ENCODE peak calls at places on chromosome 16, in five cellular contexts. H is HCT116, V is H1, M is GM12878, A is HepG2. T is an unnamed sample.

GRCh38 chr16:9235837-9236236 is 144.4 kb downstream of the HAPSTR1 start:
- DNase-seq in H (no peak), V (no peak), M (no peak), A (no peak), T (no peak)

GRCh38 chr16:9364721-9365693 is 273.6 kb downstream of the HAPSTR1 start:
- DNase-seq in H (no peak), V (peak), M (no peak), A (peak), T (no peak)

GRCh38 chr16:52929478-52929877 is 123.2 kb downstream of the CHD9NB start:
- DNase-seq in H (no peak), V (no peak), M (no peak), A (no peak), T (no peak)

GRCh38 chr16:50616883-50617629 is 64.1 kb downstream of the SNX20 start:
- DNase-seq in H (no peak), V (no peak), M (no peak), A (peak), T (no peak)

GRCh38 chr16:73031155-73031866 is 16.6 kb downstream of the ZFHX3 start:
- DNase-seq in H (no peak), V (no peak), M (no peak), A (no peak), T (no peak)

GRCh38 chr16:50878966-50879615 is 137.2 kb downstream of the CYLD start:
- DNase-seq in H (no peak), V (peak), M (no peak), A (no peak), T (no peak)

GRCh38 chr16:85699628-85700027 is 10.9 kb upstream of the GINS2 start:
- DNase-seq in H (no peak), V (no peak), M (no peak), A (no peak), T (no peak)

GRCh38 chr16:397736-398332 is 835 bp downstream of the NME4 start:
- DNase-seq in H (peak), V (peak), M (no peak), A (peak), T (no peak)

GRCh38 chr16:57347858-57348257 is 10.7 kb upstream of the CCL22 start:
- DNase-seq in H (no peak), V (no peak), M (no peak), A (no peak), T (no peak)

GRCh38 chr16:430904-431303 is 5.5 kb downstream of the RAB11FIP3 start:
- DNase-seq in H (no peak), V (no peak), M (no peak), A (no peak), T (no peak)

GRCh38 chr16:83810906-83811305 is 3.1 kb downstream of the HSBP1 start:
- DNase-seq in H (no peak), V (no peak), M (no peak), A (no peak), T (no peak)

GRCh38 chr16:71645450-71645849 is 19.5 kb downstream of the MARVELD3 start:
- DNase-seq in H (no peak), V (no peak), M (no peak), A (peak), T (no peak)

GRCh38 chr16:55116165-55116894 is 185.7 kb downstream of the IRX5 start:
- DNase-seq in H (no peak), V (no peak), M (no peak), A (no peak), T (no peak)

GRCh38 chr16:49461517-49461951 is 87.9 kb downstream of the C16orf78 start:
- DNase-seq in H (no peak), V (peak), M (no peak), A (no peak), T (no peak)

GRCh38 chr16:17309510-17309909 is 161.2 kb downstream of the XYLT1 start:
- DNase-seq in H (no peak), V (no peak), M (no peak), A (no peak), T (no peak)

GRCh38 chr16:11583171-11583570 is 3.5 kb downstream of the LITAF start:
- DNase-seq in H (no peak), V (no peak), M (no peak), A (no peak), T (no peak)
- TF ChIP-seq ZNF274 in H (no peak), V (no peak), M (no peak), A (no peak), T (no peak)

DNA sequence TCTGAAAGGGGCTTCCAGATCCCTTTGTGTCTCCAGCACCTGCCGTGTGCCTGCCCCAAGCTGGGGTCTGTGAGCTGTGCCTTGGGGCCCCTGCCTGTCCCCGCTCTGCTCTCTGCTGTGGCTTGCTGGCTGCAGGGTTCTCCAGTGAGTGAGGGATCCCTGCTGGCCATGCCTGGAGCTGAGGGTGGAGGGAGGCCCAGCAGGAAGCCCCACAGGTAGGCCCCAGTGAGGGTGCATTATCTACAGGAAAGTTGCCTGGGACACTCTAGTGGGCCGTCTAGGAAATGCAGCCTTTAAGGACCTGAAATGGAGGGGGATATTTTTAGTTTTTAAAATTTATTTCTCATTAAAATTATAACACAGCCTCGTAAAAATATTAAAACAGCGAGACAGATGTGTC is 50.9 kb downstream of the JPH3 start:
- DNase-seq in H (peak), V (no peak), M (no peak), A (peak), T (no peak)
- TF ChIP-seq ZNF274 in H (no peak), V (no peak), M (no peak), A (no peak), T (no peak)

GRCh38 chr16:69345923-69346322 is 5.7 kb downstream of the TMED6 start:
- DNase-seq in H (no peak), V (no peak), M (peak), A (no peak), T (no peak)
- TF ChIP-seq ZNF274 in H (no peak), V (no peak), M (no peak), A (no peak), T (no peak)

DNA sequence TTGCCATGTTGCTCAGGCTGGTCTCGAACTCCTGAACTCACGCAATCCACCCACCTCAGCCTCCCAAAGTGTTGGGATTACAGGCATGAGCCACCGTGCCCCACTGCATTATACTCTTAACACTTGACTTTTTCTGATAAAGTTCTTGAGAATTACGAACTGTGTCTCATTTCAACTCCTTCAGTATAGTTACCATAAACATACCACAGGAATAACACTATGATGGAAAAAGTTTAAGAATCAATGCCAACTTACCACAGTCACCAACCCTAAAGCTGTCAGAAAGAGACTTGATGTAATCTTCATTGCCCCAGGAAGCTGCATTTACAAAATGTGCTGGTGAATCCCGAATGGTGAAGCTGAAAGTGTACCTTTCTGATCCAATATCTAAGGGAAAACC is 10.2 kb downstream of the MEIOB start:
- DNase-seq in H (no peak), V (no peak), M (no peak), A (no peak), T (no peak)
- TF ChIP-seq ZNF274 in H (no peak), V (no peak), M (no peak), A (no peak), T (no peak)

DNA sequence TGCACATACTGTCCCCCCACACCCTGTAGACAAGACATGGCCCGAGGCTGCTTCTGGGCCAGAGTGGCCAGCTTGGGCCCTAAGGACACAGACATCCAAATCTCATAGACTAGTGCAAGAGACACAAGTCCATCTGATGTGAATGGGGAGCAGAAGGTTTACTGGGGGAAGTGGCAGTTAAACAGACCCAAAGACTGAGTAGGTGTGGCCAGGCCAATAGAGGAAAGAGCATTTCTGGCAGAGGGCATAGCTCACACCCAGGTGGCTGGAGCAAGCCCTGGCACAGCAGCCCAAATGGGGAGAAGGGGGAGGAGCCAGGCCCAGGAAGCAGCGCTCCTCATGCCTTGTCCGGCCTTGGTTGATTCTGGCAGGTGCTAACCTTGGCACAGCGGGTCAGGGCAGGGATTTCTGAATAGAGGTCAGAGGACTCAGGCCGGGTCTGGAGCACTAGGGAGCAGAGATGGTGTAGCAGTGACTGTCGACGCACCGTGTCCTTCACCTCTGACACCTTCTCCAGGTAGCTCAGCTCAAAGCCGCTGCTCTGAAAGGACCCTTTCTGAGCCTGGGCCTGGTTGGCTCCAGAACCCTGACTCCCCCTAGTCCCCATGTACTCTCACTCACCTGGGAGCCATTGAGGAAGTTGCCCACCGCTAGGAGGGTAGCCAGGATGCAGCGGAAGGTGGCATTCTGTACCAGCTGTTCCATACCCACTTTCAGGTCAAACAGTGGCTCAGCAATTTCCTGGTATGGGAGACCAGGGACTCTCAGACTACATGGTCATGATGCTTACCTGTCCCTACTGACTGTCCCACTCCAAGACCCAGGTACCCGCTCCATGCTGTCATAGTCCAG is 4.1 kb downstream of the TMEM208 start:
- DNase-seq in H (no peak), V (no peak), M (no peak), A (no peak), T (no peak)
- TF ChIP-seq ZNF274 in H (no peak), V (no peak), M (no peak), A (no peak), T (no peak)

GRCh38 chr16:78385406-78385805 is 286.0 kb downstream of the WWOX start:
- DNase-seq in H (no peak), V (no peak), M (no peak), A (no peak), T (no peak)
- TF ChIP-seq ZNF274 in H (no peak), V (no peak), M (no peak), A (no peak), T (no peak)

GRCh38 chr16:68823401-68823800 is 19.9 kb upstream of the TANGO6 start:
- DNase-seq in H (no peak), V (no peak), M (no peak), A (no peak), T (peak)
- TF ChIP-seq ZNF274 in H (no peak), V (no peak), M (no peak), A (no peak), T (no peak)

GRCh38 chr16:75319513-75320401 is 68.3 kb upstream of the BCAR1 start:
- DNase-seq in H (no peak), V (no peak), M (peak), A (no peak), T (no peak)
- TF ChIP-seq ZNF274 in H (no peak), V (no peak), M (no peak), A (no peak), T (no peak)

DNA sequence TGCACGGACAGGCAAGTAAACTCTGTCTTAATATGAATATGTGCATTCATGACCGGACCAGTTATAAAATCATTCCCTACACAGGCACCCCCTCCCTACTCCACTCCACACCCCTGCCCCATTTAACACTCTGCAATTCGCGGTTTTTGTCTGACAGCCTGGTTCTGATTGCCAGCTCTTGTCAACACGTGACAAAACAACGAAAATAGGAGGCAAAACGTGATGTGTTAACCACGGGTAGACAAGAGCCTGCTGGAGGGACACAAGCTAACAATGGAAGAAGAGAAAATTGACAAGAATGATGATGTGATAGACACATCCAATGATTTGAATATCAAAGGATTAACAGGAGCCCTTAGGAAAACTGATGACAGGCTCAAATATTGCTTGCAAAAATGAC is 76.6 kb downstream of the CACNG3 start:
- DNase-seq in H (no peak), V (no peak), M (no peak), A (no peak), T (no peak)
- TF ChIP-seq ZNF274 in H (no peak), V (no peak), M (no peak), A (no peak), T (no peak)

T was measured in NT2/D1.